ENCODE peak calls at places on chromosomes 4 and X, in ten cellular contexts. T is lower lobe of right lung; N is IMR-90; H is fibroblast of lung; M is HFF-Myc; X is left ventricle myocardium inferior; G is fibroblast of villous mesenchyme; C is osteoblast; Q is adrenal gland; Y is CD8-positive, alpha-beta T cell. Z is an unnamed sample.

GRCh38 chr4:54226399-54227260 is 2.5 kb upstream of the PDGFRA start:
- DNase-seq in T (peak; percentile 68), N (peak; percentile 86), H (peak; percentile 89), M (peak; percentile 76), X (peak; percentile 77), G (peak; percentile 91), C (peak; percentile 93), Q (no peak), Y (no peak), Z (peak; percentile 90)

GRCh38 chrX:71871367-71871766 is 39.3 kb upstream of the NHSL2 start:
- DNase-seq in T (no peak), N (peak; percentile 31), H (no peak), M (no peak), X (no peak), G (no peak), C (peak; percentile 89), Q (no peak), Y (no peak), Z (peak; percentile 50)

GRCh38 chr4:123986268-123986798 is 589.7 kb downstream of the SPRY1 start:
- DNase-seq in T (no peak), N (peak; percentile 92), H (peak; percentile 89), M (peak; percentile 61), X (peak; percentile 53), G (peak; percentile 76), C (peak; percentile 27), Q (peak; percentile 26), Y (no peak), Z (peak; percentile 91)

GRCh38 chr4:38281416-38282071 is 321.3 kb downstream of the PTTG2 start:
- DNase-seq in T (no peak), N (peak; percentile 14), H (peak; percentile 63), M (no peak), X (no peak), G (peak; percentile 15), C (no peak), Q (no peak), Y (no peak), Z (peak; percentile 76)

GRCh38 chrX:103248553-103248952 is 6.4 kb downstream of the TCEAL8 start:
- DNase-seq in T (no peak), N (peak; percentile 10), H (peak; percentile 42), M (no peak), X (no peak), G (peak; percentile 21), C (no peak), Q (no peak), Y (no peak), Z (peak; percentile 47)

GRCh38 chr4:1987296-1987695 is 21.5 kb downstream of the NELFA start:
- DNase-seq in T (no peak), N (no peak), H (no peak), M (no peak), X (no peak), G (no peak), C (peak; percentile 66), Q (no peak), Y (no peak), Z (no peak)

GRCh38 chrX:85611926-85612325 is 232.5 kb upstream of the POF1B start:
- DNase-seq in T (no peak), N (peak; percentile 22), H (peak; percentile 24), M (no peak), X (no peak), G (peak; percentile 12), C (no peak), Q (no peak), Y (no peak), Z (peak; percentile 23)

GRCh38 chr4:77564231-77564630 is 41.4 kb upstream of the CXCL13 start:
- DNase-seq in T (no peak), N (no peak), H (peak; percentile 63), M (no peak), X (no peak), G (peak; percentile 35), C (peak; percentile 45), Q (peak; percentile 15), Y (no peak), Z (no peak)

GRCh38 chr4:71713611-71714203 is 70.2 kb downstream of the GC start:
- DNase-seq in T (no peak), N (peak; percentile 77), H (peak; percentile 81), M (peak; percentile 15), X (no peak), G (peak; percentile 64), C (no peak), Q (no peak), Y (no peak), Z (peak; percentile 85)

GRCh38 chr4:142719854-142720541 is 126.1 kb downstream of the INPP4B start:
- DNase-seq in T (no peak), N (peak; percentile 21), H (peak; percentile 48), M (no peak), X (no peak), G (no peak), C (peak; percentile 64), Q (no peak), Y (no peak), Z (peak; percentile 75)

GRCh38 chr4:118954246-118954645 is 65.6 kb downstream of the SYNPO2 start:
- DNase-seq in T (no peak), N (peak; percentile 42), H (peak; percentile 68), M (no peak), X (no peak), G (peak; percentile 25), C (peak; percentile 71), Q (no peak), Y (no peak), Z (peak; percentile 56)

GRCh38 chrX:85243155-85243554 is 424 bp downstream of the SATL1 start:
- DNase-seq in T (no peak), N (no peak), H (peak; percentile 0), M (no peak), X (no peak), G (no peak), C (peak; percentile 61), Q (no peak), Y (no peak), Z (no peak)

GRCh38 chrX:30918480-30918879 is 29.4 kb upstream of the TAB3 start:
- DNase-seq in T (no peak), N (no peak), H (no peak), M (no peak), X (no peak), G (no peak), C (no peak), Q (no peak), Y (no peak), Z (no peak)

GRCh38 chr4:177371452-177371851 is 61.8 kb downstream of the NEIL3 start:
- DNase-seq in T (no peak), N (no peak), H (no peak), M (no peak), X (no peak), G (no peak), C (no peak), Q (no peak), Y (no peak), Z (no peak)

GRCh38 chr4:168830777-168831512 is 179.1 kb downstream of the CBR4 start:
- DNase-seq in T (no peak), N (no peak), H (no peak), M (no peak), X (no peak), G (peak; percentile 64), C (no peak), Q (no peak), Y (no peak), Z (no peak)
- TF ChIP-seq CTCF in T (no peak), N (no peak), H (no peak), M (no peak), X (no peak), G (no peak), C (no peak), Q (no peak), Y (no peak), Z (no peak)

GRCh38 chrX:153513265-153513664 is 4.2 kb upstream of the ATP2B3 start:
- DNase-seq in T (no peak), N (no peak), H (no peak), M (no peak), X (no peak), G (no peak), C (no peak), Q (no peak), Y (no peak), Z (peak; percentile 27)
- H3K4me3 ChIP-seq in T (no peak overlapping the region), N (no peak overlapping the region), H (no peak overlapping the region), M (no peak overlapping the region), X (no peak overlapping the region), G (no peak overlapping the region), C (no peak overlapping the region), Q (no peak overlapping the region), Y (no peak overlapping the region), Z (no peak overlapping the region)

DNA sequence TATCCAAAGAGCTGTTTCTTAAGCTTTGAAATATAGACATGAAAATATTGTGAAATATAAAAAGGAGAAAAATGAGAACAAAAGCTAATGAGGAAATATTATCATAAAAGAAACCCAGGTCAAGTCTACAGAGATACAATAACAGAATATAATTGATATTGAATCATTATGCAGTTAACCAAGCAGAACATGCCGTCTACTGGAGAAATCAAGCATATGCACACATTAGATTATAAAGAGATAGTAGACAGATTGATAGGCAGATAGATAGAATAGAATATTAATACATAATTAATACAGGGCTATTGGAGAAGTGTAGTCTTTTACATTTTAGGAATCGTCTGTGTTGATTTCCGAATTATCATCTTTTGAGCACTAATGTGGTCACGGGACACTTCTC is 208.5 kb downstream of the EPHA5 start:
- DNase-seq in T (no peak), N (no peak), H (no peak), M (no peak), X (no peak), G (no peak), C (no peak), Q (no peak), Y (no peak), Z (no peak)
- TF ChIP-seq CTCF in T (no peak), N (no peak), H (no peak), M (no peak), X (no peak), G (no peak), C (no peak), Q (no peak), Y (no peak), Z (no peak)

GRCh38 chrX:57135287-57135686 is 1.9 kb downstream of the SPIN2A start:
- DNase-seq in T (no peak), N (no peak), H (no peak), M (no peak), X (no peak), G (no peak), C (no peak), Q (no peak), Y (no peak), Z (no peak)

GRCh38 chrX:57134702-57135101 is 2.5 kb downstream of the SPIN2A start:
- DNase-seq in T (no peak), N (no peak), H (no peak), M (no peak), X (no peak), G (no peak), C (no peak), Q (no peak), Y (no peak), Z (no peak)

GRCh38 chrX:57132046-57132445 is 5.2 kb downstream of the SPIN2A start:
- DNase-seq in T (no peak), N (no peak), H (no peak), M (no peak), X (no peak), G (no peak), C (no peak), Q (no peak), Y (no peak), Z (no peak)

GRCh38 chrX:57138674-57139073 is 1.5 kb upstream of the SPIN2A start:
- DNase-seq in T (no peak), N (no peak), H (no peak), M (no peak), X (no peak), G (no peak), C (no peak), Q (no peak), Y (no peak), Z (no peak)

DNA sequence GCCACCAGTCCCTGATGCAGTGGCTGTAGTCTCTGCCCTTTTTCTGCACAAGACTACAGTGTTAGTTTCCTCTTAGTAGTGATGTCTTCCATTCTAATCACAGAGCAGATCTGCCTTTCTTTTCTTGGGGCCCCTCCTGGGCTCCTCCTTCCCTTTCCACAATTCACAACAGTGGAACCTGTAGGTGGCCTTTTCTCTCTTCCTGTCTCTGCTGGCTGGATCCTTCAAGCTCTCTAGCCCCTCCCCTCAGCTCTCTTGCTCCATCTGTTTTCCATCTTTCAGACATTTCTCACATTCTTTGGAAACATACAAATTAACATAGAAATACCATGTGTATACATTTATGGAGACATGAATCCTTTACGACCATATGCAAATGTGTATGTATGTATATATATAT is 284 bp upstream of the SPIN2A start:
- DNase-seq in T (no peak), N (no peak), H (peak; percentile 19), M (no peak), X (no peak), G (peak; percentile 15), C (peak; percentile 47), Q (no peak), Y (no peak), Z (peak; percentile 32)
- H3K4me3 ChIP-seq in T (peak overlapping the region; percentile 21), N (peak overlapping the region; percentile 21), H (peak overlapping the region; percentile 32), M (peak overlapping the region; percentile 28), X (peak overlapping the region; percentile 45), G (peak overlapping the region; percentile 38), C (peak overlapping the region; percentile 58), Q (no peak overlapping the region), Y (no peak overlapping the region), Z (peak overlapping the region; percentile 40)